ENCODE peak calls at places on chromosomes 3 and 15, in eight cellular contexts. E, T, H, S, F, C, M and Q are unnamed samples.
A peak's percentile ranks its signal among the peaks of the same experiment; 100 is the strongest.

GRCh38 chr3:4748701-4749378 is 230.4 kb upstream of the BHLHE40 start:
- DNase-seq in T (no peak), S (no peak), H (no peak), C (no peak), F (no peak), M (no peak), E (no peak), Q (no peak)

GRCh38 chr15:38750816-38751215 is 186.2 kb upstream of the RASGRP1 start:
- DNase-seq in H (no peak), M (no peak), T (no peak), S (no peak), C (peak; percentile 42), F (no peak), E (no peak), Q (peak; percentile 4)

GRCh38 chr15:64841258-64842098 is at the start of gene PLEKHO2:
- DNase-seq in T (peak; percentile 94), F (peak; percentile 35), S (peak; percentile 77), E (peak; percentile 93), C (peak; percentile 95), M (peak; percentile 93), H (peak; percentile 98), Q (peak; percentile 97)

GRCh38 chr3:198071602-198072285 is 111.7 kb downstream of the LMLN start:
- DNase-seq in S (peak; percentile 94), M (peak; percentile 95), T (peak; percentile 94), E (no peak), H (no peak), F (no peak), C (no peak), Q (peak; percentile 56)

GRCh38 chr3:134237454-134238145 is 13.1 kb downstream of the RYK start:
- DNase-seq in S (no peak), T (no peak), M (no peak), E (no peak), F (no peak), C (peak; percentile 14), H (no peak), Q (no peak)

GRCh38 chr3:115960799-115961198 is 337.5 kb downstream of the GAP43 start:
- DNase-seq in H (no peak), T (peak; percentile 24), F (no peak), E (no peak), S (no peak), M (no peak), C (no peak), Q (peak; percentile 9)

GRCh38 chr3:175310046-175310445 is 450.9 kb downstream of the NAALADL2 start:
- DNase-seq in T (no peak), H (no peak), C (no peak), M (no peak), S (no peak), F (no peak), E (no peak), Q (no peak)

GRCh38 chr3:102532901-102533300 is 98.1 kb downstream of the ZPLD1 start:
- DNase-seq in T (no peak), F (no peak), M (no peak), E (no peak), H (no peak), C (no peak), S (no peak), Q (no peak)

GRCh38 chr3:147393261-147393964 is 12.9 kb downstream of the ZIC4 start:
- DNase-seq in M (no peak), C (peak; percentile 67), S (no peak), F (no peak), H (peak; percentile 86), T (no peak), E (no peak), Q (no peak)

GRCh38 chr15:66269326-66270090 is 16.0 kb upstream of the MEGF11 start:
- DNase-seq in E (no peak), C (no peak), T (peak; percentile 65), S (peak; percentile 71), F (no peak), H (no peak), M (peak; percentile 38), Q (peak; percentile 91)

GRCh38 chr3:126573492-126574117 is 14.9 kb upstream of the C3orf22 start:
- DNase-seq in H (no peak), E (no peak), M (no peak), T (no peak), C (no peak), F (no peak), S (peak; percentile 18), Q (no peak)

GRCh38 chr3:9915252-9916141 is 1.4 kb upstream of the IL17RC start:
- DNase-seq in C (no peak), F (no peak), H (peak; percentile 68), E (peak; percentile 53), M (peak; percentile 67), S (no peak), T (no peak), Q (peak; percentile 42)

GRCh38 chr15:51842852-51843737 is 13.6 kb downstream of the TMOD3 start:
- DNase-seq in T (peak; percentile 16), H (no peak), C (no peak), S (peak; percentile 97), M (peak; percentile 78), F (no peak), E (no peak), Q (no peak)

GRCh38 chr15:83904107-83904720 is 250.3 kb downstream of the ADAMTSL3 start:
- DNase-seq in M (peak; percentile 96), H (no peak), T (peak; percentile 85), S (no peak), F (no peak), C (no peak), E (no peak), Q (peak; percentile 71)

GRCh38 chr3:172157566-172158258 is 118.3 kb downstream of the FNDC3B start:
- DNase-seq in E (no peak), C (no peak), S (no peak), F (no peak), M (no peak), H (no peak), T (no peak), Q (no peak)

GRCh38 chr3:65484964-65485363 is 553.8 kb downstream of the MAGI1 start:
- DNase-seq in F (no peak), C (no peak), S (peak; percentile 79), H (no peak), E (no peak), M (no peak), T (peak; percentile 64), Q (peak; percentile 7)

GRCh38 chr3:42582474-42583070 is 805 bp upstream of the SEC22C start:
- DNase-seq in H (no peak), T (no peak), E (no peak), C (no peak), F (no peak), S (no peak), M (no peak), Q (no peak)

GRCh38 chr3:40088527-40089170 is 220.9 kb upstream of the EIF1B start:
- DNase-seq in H (no peak), E (no peak), M (no peak), S (no peak), C (no peak), T (no peak), F (no peak), Q (no peak)

GRCh38 chr3:133934996-133935842 is 39.5 kb upstream of the RAB6B start:
- DNase-seq in M (no peak), S (no peak), F (no peak), E (no peak), H (no peak), T (no peak), C (no peak), Q (no peak)

GRCh38 chr15:65175511-65175910 is 9.6 kb downstream of the CLPX start:
- DNase-seq in T (peak; percentile 48), C (no peak), S (no peak), E (no peak), F (no peak), H (no peak), M (no peak), Q (no peak)

GRCh38 chr3:56878046-56878445 is 76.3 kb upstream of the ARHGEF3 start:
- DNase-seq in M (no peak), S (no peak), H (no peak), E (no peak), T (no peak), F (no peak), C (no peak), Q (peak; percentile 55)

GRCh38 chr15:101295607-101296225 is 668 bp upstream of the SNRPA1 start:
- DNase-seq in T (no peak), F (peak; percentile 46), S (no peak), M (peak; percentile 42), C (no peak), H (no peak), E (no peak), Q (no peak)

GRCh38 chr3:38828681-38829080 is 12.7 kb upstream of the SCN10A start:
- DNase-seq in F (no peak), H (no peak), C (no peak), E (no peak), T (no peak), S (no peak), M (no peak), Q (no peak)

GRCh38 chr3:17119198-17120072 is 234.7 kb downstream of the PLCL2 start:
- DNase-seq in C (no peak), S (no peak), H (no peak), E (no peak), T (no peak), F (no peak), M (no peak), Q (no peak)

GRCh38 chr3:129563850-129564535 is 21.0 kb downstream of the H1-8 start:
- DNase-seq in E (no peak), F (no peak), S (no peak), M (no peak), C (no peak), T (no peak), H (no peak), Q (no peak)

GRCh38 chr15:40069178-40070165 is 30.5 kb upstream of the SRP14 start:
- DNase-seq in H (peak; percentile 56), F (no peak), M (no peak), S (no peak), T (peak; percentile 84), E (peak; percentile 95), C (peak; percentile 93), Q (peak; percentile 87)

GRCh38 chr3:190526787-190527767 is 13.2 kb downstream of the IL1RAP start:
- DNase-seq in S (no peak), M (peak; percentile 35), E (no peak), H (no peak), C (no peak), T (no peak), F (no peak), Q (peak; percentile 68)

GRCh38 chr3:49415931-49416601 is 3.8 kb downstream of the TCTA start:
- DNase-seq in F (peak; percentile 10), M (peak; percentile 35), H (no peak), T (no peak), S (no peak), E (no peak), C (no peak), Q (no peak)

GRCh38 chr3:67655364-67656121 is 1.1 kb upstream of the SUCLG2 start:
- DNase-seq in F (peak; percentile 17), E (peak; percentile 36), C (no peak), T (no peak), H (no peak), S (no peak), M (no peak), Q (no peak)

GRCh38 chr3:80785475-80785874 is 976.0 kb downstream of the GBE1 start:
- DNase-seq in S (peak; percentile 3), E (no peak), C (no peak), H (no peak), M (no peak), T (no peak), F (no peak), Q (peak; percentile 15)

GRCh38 chr15:29442532-29442931 is 172.9 kb upstream of the NSMCE3 start:
- DNase-seq in M (no peak), S (no peak), T (no peak), C (no peak), H (no peak), F (no peak), E (no peak), Q (no peak)

GRCh38 chr3:117633207-117633606 is 923.6 kb downstream of the TUSC7 start:
- DNase-seq in S (no peak), T (no peak), F (no peak), C (no peak), E (no peak), M (no peak), H (no peak), Q (no peak)

GRCh38 chr15:62454567-62455172 is 289.6 kb upstream of the C2CD4B start:
- DNase-seq in C (no peak), H (no peak), F (no peak), S (no peak), M (peak; percentile 36), E (no peak), T (no peak), Q (no peak)

GRCh38 chr3:13540332-13540995 is 8.5 kb upstream of the FBLN2 start:
- DNase-seq in S (no peak), M (no peak), F (no peak), H (no peak), C (no peak), E (no peak), T (no peak), Q (no peak)